ENCODE peak calls at places on chromosomes 6 and 20, in four cellular contexts. A, I, C and P are unnamed samples.

GRCh38 chr6:108789475-108789874 is 58.7 kb upstream of the ARMC2 start:
- DNase-seq in A (no peak), I (no peak), C (no peak), P (no peak)

GRCh38 chr20:33702861-33703260 is 16.7 kb upstream of the E2F1 start:
- DNase-seq in A (no peak), I (no peak), C (no peak), P (no peak)

GRCh38 chr6:125041740-125042459 is 79.7 kb downstream of the RNF217 start:
- DNase-seq in A (no peak), I (peak; percentile 29), C (no peak), P (no peak)

GRCh38 chr20:54351371-54352136 is 123.8 kb upstream of the DOK5 start:
- DNase-seq in A (no peak), I (no peak), C (no peak), P (no peak)

GRCh38 chr6:155770856-155771255 is 315.2 kb upstream of the NOX3 start:
- DNase-seq in A (no peak), I (no peak), C (no peak), P (no peak)

GRCh38 chr6:20411953-20412352 is 10.3 kb downstream of the E2F3 start:
- DNase-seq in A (no peak), I (no peak), C (no peak), P (no peak)

GRCh38 chr6:170237999-170238740 is 52.7 kb downstream of the DLL1 start:
- DNase-seq in A (no peak), I (no peak), C (no peak), P (no peak)

GRCh38 chr6:85670573-85670972 is 27.9 kb upstream of the SYNCRIP start:
- DNase-seq in A (no peak), I (no peak), C (no peak), P (no peak)

GRCh38 chr6:132247381-132248159 is 153.7 kb downstream of the MOXD1 start:
- DNase-seq in A (peak; percentile 10), I (no peak), C (no peak), P (no peak)

GRCh38 chr20:9878096-9878495 is 39.2 kb upstream of the PAK5 start:
- DNase-seq in A (no peak), I (no peak), C (no peak), P (no peak)

GRCh38 chr20:43191946-43192847 is 2.5 kb upstream of the PTPRT start:
- DNase-seq in A (peak; percentile 11), I (no peak), C (peak; percentile 80), P (peak; percentile 64)

GRCh38 chr6:64100702-64101101 is 465.1 kb downstream of the PHF3 start:
- DNase-seq in A (no peak), I (no peak), C (no peak), P (no peak)

GRCh38 chr6:103570431-103570830 is 1289.3 kb downstream of the HACE1 start:
- DNase-seq in A (no peak), I (no peak), C (no peak), P (no peak)

GRCh38 chr20:1302578-1303541 is 26.1 kb downstream of the SDCBP2 start:
- DNase-seq in A (no peak), I (no peak), C (no peak), P (no peak)

GRCh38 chr20:46213946-46214830 is 94.1 kb downstream of the CDH22 start:
- DNase-seq in A (peak; percentile 12), I (no peak), C (no peak), P (no peak)

GRCh38 chr20:62841705-62842212 is 19.9 kb downstream of the TCFL5 start:
- DNase-seq in A (no peak), I (no peak), C (no peak), P (no peak)

GRCh38 chr6:100468966-100469859 is 4.5 kb upstream of the SIM1 start:
- DNase-seq in A (no peak), I (no peak), C (peak; percentile 42), P (no peak)

GRCh38 chr6:149463781-149464180 is 21.0 kb downstream of the ZC3H12D start:
- DNase-seq in A (no peak), I (no peak), C (no peak), P (no peak)

GRCh38 chr6:2132416-2132815 is 113.0 kb downstream of the GMDS start:
- DNase-seq in A (no peak), I (peak; percentile 66), C (no peak), P (no peak)

GRCh38 chr20:47493954-47494293 is 7.8 kb upstream of the NCOA3 start:
- DNase-seq in A (peak; percentile 50), I (no peak), C (no peak), P (no peak)

GRCh38 chr20:40682104-40683045 is 6.7 kb downstream of the MAFB start:
- DNase-seq in A (no peak), I (no peak), C (peak; percentile 42), P (no peak)

GRCh38 chr20:32018269-32019155 is 8.3 kb downstream of the CCM2L start:
- DNase-seq in A (peak; percentile 79), I (peak; percentile 81), C (peak; percentile 96), P (peak; percentile 83)

GRCh38 chr6:79040083-79040482 is 38.0 kb downstream of the PHIP start:
- DNase-seq in A (no peak), I (no peak), C (no peak), P (no peak)

GRCh38 chr20:46709459-46710148 is at the start of gene SLC2A10:
- DNase-seq in A (peak; percentile 67), I (no peak), C (peak; percentile 66), P (no peak)

GRCh38 chr6:166007349-166008263 is 160.0 kb downstream of the TBXT start:
- DNase-seq in A (peak; percentile 49), I (no peak), C (no peak), P (no peak)
- TF ChIP-seq CTCF in A (no peak), I (no peak), C (no peak), P (no peak)

GRCh38 chr20:34875657-34876160 is 703 bp upstream of the ACSS2 start:
- DNase-seq in A (no peak), I (no peak), C (no peak), P (no peak)
- TF ChIP-seq CTCF in A (peak; percentile 16), I (no peak), C (no peak), P (no peak)

GRCh38 chr6:157323924-157324276 is 581 bp upstream of the TMEM242 start:
- DNase-seq in A (peak; percentile 75), I (peak; percentile 45), C (peak; percentile 76), P (peak; percentile 18)
- TF ChIP-seq CTCF in A (no peak), I (no peak), C (no peak), P (no peak)

GRCh38 chr6:151680846-151681425 is 126.5 kb upstream of the ESR1 start:
- DNase-seq in A (no peak), I (no peak), C (no peak), P (no peak)

GRCh38 chr6:151681426-151682059 is 125.9 kb upstream of the ESR1 start:
- DNase-seq in A (peak; percentile 18), I (no peak), C (no peak), P (no peak)

GRCh38 chr6:151677427-151677826 is 130.1 kb upstream of the ESR1 start:
- DNase-seq in A (no peak), I (no peak), C (no peak), P (no peak)

GRCh38 chr6:151679941-151680340 is 127.5 kb upstream of the ESR1 start:
- DNase-seq in A (no peak), I (no peak), C (no peak), P (peak; percentile 27)

GRCh38 chr6:151679081-151679480 is 128.4 kb upstream of the ESR1 start:
- DNase-seq in A (no peak), I (no peak), C (no peak), P (no peak)
- TF ChIP-seq CTCF in A (no peak), I (no peak), C (no peak), P (no peak)

DNA sequence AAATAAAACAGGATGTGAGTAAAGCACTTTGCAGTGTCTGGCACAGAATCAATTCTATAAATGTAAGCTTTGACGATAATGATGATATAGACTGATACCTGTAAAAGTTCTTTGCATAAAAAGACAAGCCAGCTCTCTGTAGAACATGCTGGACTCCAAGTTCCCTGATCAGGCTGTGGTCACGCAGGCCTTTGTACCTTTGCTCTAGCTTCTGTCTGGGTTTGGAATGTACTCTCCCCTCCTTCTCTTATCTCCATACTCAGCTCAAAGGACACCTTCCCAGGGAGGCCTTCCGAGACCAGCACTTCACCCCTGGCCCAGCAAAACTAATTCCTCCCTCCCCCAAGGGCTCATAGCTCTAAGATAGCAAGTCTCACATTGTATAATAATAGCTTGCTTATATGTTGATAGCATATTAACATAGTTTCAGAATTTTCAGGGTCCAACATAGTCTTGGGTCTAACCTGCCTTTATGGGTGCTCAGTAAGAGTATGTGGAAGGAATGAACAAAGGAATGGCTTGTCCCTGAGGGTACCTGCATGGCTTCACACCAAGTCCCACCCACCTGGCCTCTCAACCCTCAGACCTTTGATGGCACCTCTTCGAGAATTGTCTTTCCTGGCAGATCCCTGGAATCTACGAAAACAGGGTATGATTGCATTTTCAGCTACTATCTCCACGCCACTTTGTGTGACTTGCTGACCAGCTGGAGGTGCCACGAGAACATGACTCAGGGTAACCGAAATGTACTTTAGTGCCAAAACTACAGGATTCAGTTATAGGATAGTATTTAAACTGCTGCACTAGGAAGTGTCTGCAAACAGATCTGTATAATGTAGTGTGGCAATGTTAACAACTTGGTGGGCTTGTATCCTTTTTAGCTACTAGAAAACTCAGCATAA is 41.7 kb upstream of the PIM1 start:
- DNase-seq in A (no peak), I (no peak), C (no peak), P (no peak)
- TF ChIP-seq CTCF in A (no peak), I (no peak), C (no peak), P (no peak)

GRCh38 chr6:38271081-38271480 is 368.6 kb downstream of the BTBD9 start:
- DNase-seq in A (no peak), I (no peak), C (no peak), P (no peak)
- TF ChIP-seq CTCF in A (no peak), I (no peak), C (no peak), P (no peak)

GRCh38 chr20:18176318-18176785 is 38.7 kb downstream of the KAT14 start:
- DNase-seq in A (no peak), I (no peak), C (peak; percentile 44), P (no peak)
- TF ChIP-seq CTCF in A (no peak), I (no peak), C (no peak), P (no peak)

GRCh38 chr6:80742481-80742880 is 636.0 kb downstream of the BCKDHB start:
- DNase-seq in A (peak; percentile 3), I (peak; percentile 35), C (no peak), P (no peak)
- TF ChIP-seq CTCF in A (no peak), I (peak; percentile 30), C (peak; percentile 23), P (peak; percentile 52)